ENCODE peak calls at places on chromosomes 2 and 18, in ten cellular contexts. R, O, J, B, U, C, V, F, L and A are unnamed samples.

GRCh38 chr2:105438104-105438929 is 39.5 kb upstream of the FHL2 start:
- DNase-seq in F (no peak), J (no peak), V (no peak), B (peak; percentile 88), C (no peak), U (no peak), O (peak; percentile 64), L (no peak), R (no peak), A (no peak)

GRCh38 chr2:185674232-185674631 is 64.4 kb upstream of the FSIP2 start:
- DNase-seq in J (no peak), R (no peak), C (no peak), L (no peak), V (no peak), B (no peak), O (no peak), F (no peak), U (no peak), A (no peak)

GRCh38 chr2:109171444-109172334 is 42.7 kb downstream of the SH3RF3 start:
- DNase-seq in L (no peak), F (no peak), U (peak; percentile 91), R (no peak), B (peak; percentile 72), J (no peak), O (peak; percentile 73), C (no peak), V (no peak), A (peak; percentile 86)

GRCh38 chr2:26347286-26347865 is 787 bp upstream of the ADGRF3 start:
- DNase-seq in F (no peak), B (no peak), C (no peak), U (no peak), O (no peak), L (no peak), V (no peak), R (no peak), J (no peak), A (no peak)

GRCh38 chr18:22219568-22220355 is 50.4 kb downstream of the GATA6 start:
- DNase-seq in L (no peak), C (no peak), J (no peak), U (no peak), R (no peak), V (no peak), F (no peak), O (no peak), B (no peak), A (no peak)

GRCh38 chr2:196638765-196639164 is 750 bp upstream of the CCDC150 start:
- DNase-seq in C (no peak), O (no peak), U (no peak), V (no peak), F (no peak), J (no peak), B (no peak), L (no peak), R (no peak), A (no peak)

GRCh38 chr2:151282401-151282800 is 7.1 kb downstream of the NMI start:
- DNase-seq in O (no peak), U (no peak), F (no peak), V (no peak), C (no peak), L (no peak), R (no peak), J (no peak), B (no peak), A (no peak)

GRCh38 chr2:96907405-96908041 is 37.6 kb upstream of the SEMA4C start:
- DNase-seq in U (peak; percentile 92), B (peak; percentile 89), O (peak; percentile 91), C (no peak), F (no peak), V (no peak), R (no peak), J (no peak), L (no peak), A (peak; percentile 83)

GRCh38 chr2:165718811-165719210 is 75.2 kb downstream of the GALNT3 start:
- DNase-seq in U (no peak), J (no peak), V (no peak), O (no peak), F (no peak), R (no peak), L (no peak), B (no peak), C (no peak), A (no peak)

GRCh38 chr2:100767810-100768806 is 51.8 kb upstream of the NPAS2 start:
- DNase-seq in L (no peak), F (no peak), O (no peak), J (no peak), B (no peak), V (no peak), R (no peak), U (no peak), C (no peak), A (no peak)

GRCh38 chr2:134021830-134022524 is 231.9 kb upstream of the MGAT5 start:
- DNase-seq in L (no peak), B (no peak), O (no peak), F (no peak), J (no peak), C (no peak), V (no peak), U (no peak), R (peak; percentile 70), A (no peak)

GRCh38 chr2:242024751-242025355 is 155.3 kb downstream of the RTP5 start:
- DNase-seq in L (no peak), B (no peak), R (no peak), J (no peak), C (no peak), F (no peak), V (no peak), U (no peak), O (no peak), A (peak; percentile 45)

GRCh38 chr2:238370482-238371372 is 50.4 kb downstream of the TRAF3IP1 start:
- DNase-seq in C (peak; percentile 56), F (peak; percentile 30), J (no peak), V (no peak), U (peak; percentile 58), R (peak; percentile 63), B (peak; percentile 75), L (no peak), O (no peak), A (no peak)

GRCh38 chr2:174487536-174488162 is 820 bp upstream of the GPR155 start:
- DNase-seq in U (no peak), C (no peak), F (no peak), B (no peak), J (no peak), L (no peak), O (no peak), V (no peak), R (no peak), A (no peak)

GRCh38 chr2:10900216-10901109 is 11.3 kb upstream of the KCNF1 start:
- DNase-seq in F (no peak), J (no peak), V (peak; percentile 12), O (no peak), U (no peak), B (no peak), R (peak; percentile 51), L (no peak), C (no peak), A (no peak)

GRCh38 chr18:8895987-8896619 is 190.7 kb downstream of the MTCL1 start:
- DNase-seq in V (no peak), U (no peak), R (no peak), F (no peak), L (no peak), J (no peak), C (no peak), O (no peak), B (no peak), A (no peak)

GRCh38 chr2:64313311-64313710 is 140.7 kb upstream of the LGALSL start:
- DNase-seq in U (no peak), F (no peak), B (no peak), R (no peak), L (no peak), J (no peak), O (no peak), C (no peak), V (no peak), A (no peak)

GRCh38 chr18:79575891-79576685 is 103.5 kb upstream of the CTDP1 start:
- DNase-seq in R (no peak), V (no peak), J (no peak), U (no peak), O (peak; percentile 49), B (peak; percentile 68), F (no peak), L (no peak), C (no peak), A (peak; percentile 79)

GRCh38 chr2:24613154-24613814 is 122.2 kb downstream of the NCOA1 start:
- DNase-seq in L (no peak), V (no peak), U (no peak), R (peak; percentile 54), O (peak; percentile 78), C (no peak), J (no peak), B (peak; percentile 49), F (no peak), A (no peak)

GRCh38 chr2:230230087-230230486 is 4.6 kb downstream of the SP140 start:
- DNase-seq in O (peak; percentile 87), U (no peak), V (peak; percentile 24), C (no peak), J (no peak), F (no peak), L (peak; percentile 88), R (no peak), B (no peak), A (no peak)

GRCh38 chr2:234643407-234643806 is 146.5 kb upstream of the ARL4C start:
- DNase-seq in L (no peak), B (no peak), U (no peak), F (no peak), J (no peak), O (no peak), R (no peak), V (no peak), C (no peak), A (no peak)